ENCODE peak calls at places on chromosomes 13 and 19, in ten cellular contexts. U is lower lobe of right lung, V is adrenal gland, X is gastrocnemius medialis, G is endodermal cell, A is tibial nerve, T is upper lobe of left lung, S is HCT116, F is transverse colon, R is IMR-90. B is an unnamed sample.
A peak's percentile ranks its signal among the peaks of the same experiment; 100 is the strongest.

GRCh38 chr19:38697197-38697596 is 47.1 kb downstream of the CAPN12 start:
- DNase-seq in U (no peak), V (no peak), X (no peak), G (no peak), A (no peak), T (no peak), S (no peak), F (no peak), R (no peak), B (no peak)

GRCh38 chr19:35907377-35907745 is 734 bp downstream of the TYROBP start:
- DNase-seq in U (peak; percentile 46), V (no peak), X (no peak), G (no peak), A (no peak), T (no peak), S (no peak), F (no peak), R (no peak), B (no peak)

GRCh38 chr13:110116072-110116487 is 190.9 kb downstream of the COL4A1 start:
- DNase-seq in U (peak; percentile 79), V (peak; percentile 45), X (no peak), G (peak; percentile 91), A (no peak), T (peak; percentile 75), S (peak; percentile 51), F (peak; percentile 63), R (peak; percentile 60), B (no peak)

GRCh38 chr19:21491161-21491560 is 14.2 kb upstream of the ZNF429 start:
- DNase-seq in U (no peak), V (no peak), X (no peak), G (no peak), A (no peak), T (peak; percentile 28), S (no peak), F (no peak), R (peak; percentile 3), B (no peak)

GRCh38 chr13:81017525-81018152 is 676.7 kb upstream of the SPRY2 start:
- DNase-seq in U (no peak), V (no peak), X (no peak), G (no peak), A (no peak), T (no peak), S (peak; percentile 16), F (no peak), R (peak; percentile 25), B (no peak)

GRCh38 chr13:26037302-26037701 is 14.5 kb downstream of the SHISA2 start:
- DNase-seq in U (no peak), V (no peak), X (no peak), G (peak; percentile 94), A (no peak), T (no peak), S (peak; percentile 23), F (no peak), R (no peak), B (no peak)

GRCh38 chr13:27559714-27560113 is 60.6 kb downstream of the LNX2 start:
- DNase-seq in U (no peak), V (no peak), X (no peak), G (no peak), A (no peak), T (no peak), S (no peak), F (no peak), R (no peak), B (no peak)

GRCh38 chr13:108086678-108087077 is 128.7 kb downstream of the LIG4 start:
- DNase-seq in U (no peak), V (no peak), X (no peak), G (peak; percentile 75), A (no peak), T (peak; percentile 51), S (no peak), F (no peak), R (peak; percentile 46), B (no peak)

GRCh38 chr13:108220042-108220441 is 1.9 kb downstream of the ABHD13 start:
- DNase-seq in U (peak; percentile 46), V (no peak), X (no peak), G (peak; percentile 52), A (no peak), T (peak; percentile 68), S (peak; percentile 57), F (peak; percentile 58), R (no peak), B (no peak)

GRCh38 chr19:33789344-33789743 is 7.3 kb upstream of the KCTD15 start:
- DNase-seq in U (no peak), V (no peak), X (no peak), G (no peak), A (no peak), T (no peak), S (no peak), F (no peak), R (no peak), B (no peak)

GRCh38 chr13:30022796-30023195 is 172.4 kb upstream of the UBL3 start:
- DNase-seq in U (no peak), V (no peak), X (no peak), G (no peak), A (no peak), T (no peak), S (no peak), F (no peak), R (no peak), B (no peak)

GRCh38 chr13:73224708-73225107 is 165.9 kb downstream of the KLF5 start:
- DNase-seq in U (no peak), V (no peak), X (no peak), G (no peak), A (no peak), T (no peak), S (no peak), F (no peak), R (peak; percentile 30), B (no peak)

GRCh38 chr19:37990362-37990761 is 83.4 kb downstream of the SIPA1L3 start:
- DNase-seq in U (no peak), V (no peak), X (no peak), G (peak; percentile 68), A (no peak), T (peak; percentile 85), S (no peak), F (no peak), R (no peak), B (no peak)

GRCh38 chr19:49014123-49014869 is 2.6 kb downstream of the LHB start:
- DNase-seq in U (no peak), V (peak; percentile 67), X (no peak), G (no peak), A (no peak), T (no peak), S (no peak), F (no peak), R (peak; percentile 40), B (no peak)

GRCh38 chr13:81697826-81698225 is 1356.9 kb upstream of the SPRY2 start:
- DNase-seq in U (no peak), V (no peak), X (no peak), G (no peak), A (no peak), T (no peak), S (no peak), F (no peak), R (no peak), B (no peak)

GRCh38 chr13:111217661-111218060 is 102.6 kb downstream of the ARHGEF7 start:
- DNase-seq in U (peak; percentile 75), V (peak; percentile 77), X (no peak), G (peak; percentile 30), A (no peak), T (peak; percentile 48), S (no peak), F (no peak), R (no peak), B (no peak)
- H3K4me1 ChIP-seq in U (peaks cover 56% of the 10 kb centered on the region), V (peaks cover 23% of the 10 kb centered on the region), X (peaks cover 69% of the 10 kb centered on the region), G (no peaks in the 10 kb centered on the region), A (peaks cover 86% of the 10 kb centered on the region), T (peaks cover 23% of the 10 kb centered on the region), S (no peaks in the 10 kb centered on the region), F (peaks cover 7% of the 10 kb centered on the region), R (peaks cover 10% of the 10 kb centered on the region), B (peaks cover 33% of the 10 kb centered on the region)

GRCh38 chr13:49821216-49821820 is 28.8 kb upstream of the KPNA3 start:
- DNase-seq in U (no peak), V (peak; percentile 41), X (no peak), G (no peak), A (no peak), T (no peak), S (no peak), F (no peak), R (no peak), B (no peak)
- TF ChIP-seq CTCF in U (no peak), V (no peak), X (no peak), G (no peak), A (no peak), T (no peak), S (peak; percentile 32), F (no peak), R (no peak), B (no peak)

GRCh38 chr19:15669440-15669839 is 3.4 kb upstream of the CYP4F12 start:
- DNase-seq in U (no peak), V (no peak), X (no peak), G (no peak), A (no peak), T (no peak), S (no peak), F (no peak), R (no peak), B (no peak)

GRCh38 chr19:15663245-15663644 is 9.6 kb upstream of the CYP4F12 start:
- DNase-seq in U (no peak), V (no peak), X (no peak), G (no peak), A (no peak), T (no peak), S (no peak), F (no peak), R (no peak), B (no peak)

GRCh38 chr19:15671237-15671636 is 1.6 kb upstream of the CYP4F12 start:
- DNase-seq in U (no peak), V (no peak), X (no peak), G (no peak), A (no peak), T (no peak), S (no peak), F (no peak), R (no peak), B (no peak)

GRCh38 chr19:15666186-15666585 is 6.7 kb upstream of the CYP4F12 start:
- DNase-seq in U (no peak), V (no peak), X (no peak), G (no peak), A (no peak), T (no peak), S (no peak), F (no peak), R (no peak), B (no peak)

DNA sequence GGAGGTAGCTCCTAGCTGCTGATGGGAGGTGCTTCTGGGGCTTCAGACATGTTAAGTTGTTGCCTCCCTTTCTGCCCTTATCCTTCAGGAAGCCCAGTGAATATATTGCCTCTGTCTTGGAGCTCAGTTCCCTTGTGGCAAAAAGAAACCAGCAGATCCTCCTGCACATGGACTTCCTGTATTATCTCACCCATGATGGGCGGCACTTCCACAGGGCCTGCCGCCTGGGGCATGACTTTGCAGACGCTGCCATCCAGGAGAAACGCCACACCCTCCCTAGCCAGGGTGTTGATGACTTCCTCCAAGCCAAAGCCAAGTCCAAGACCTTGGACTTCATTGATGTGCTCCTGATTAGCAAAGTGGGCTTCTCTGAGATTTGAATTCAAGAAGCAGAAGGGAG is 6.0 kb upstream of the CYP4F12 start:
- DNase-seq in U (no peak), V (no peak), X (peak; percentile 5), G (no peak), A (no peak), T (peak; percentile 25), S (no peak), F (peak; percentile 67), R (no peak), B (no peak)
- H3K4me3 ChIP-seq in U (no peak overlapping the region), V (no peak overlapping the region), X (no peak overlapping the region), G (no peak overlapping the region), A (no peak overlapping the region), T (no peak overlapping the region), S (no peak overlapping the region), F (no peak overlapping the region), R (no peak overlapping the region), B (no peak overlapping the region)

GRCh38 chr19:52191374-52191773 is 1.5 kb downstream of the PPP2R1A start:
- DNase-seq in U (no peak), V (no peak), X (no peak), G (no peak), A (no peak), T (no peak), S (no peak), F (peak; percentile 66), R (no peak), B (no peak)
- H3K4me1 ChIP-seq in U (peaks cover 36% of the 10 kb centered on the region), V (peaks cover 63% of the 10 kb centered on the region), X (peaks cover 67% of the 10 kb centered on the region), G (no peaks in the 10 kb centered on the region), A (peaks cover 66% of the 10 kb centered on the region), T (peaks cover 54% of the 10 kb centered on the region), S (peaks cover 7% of the 10 kb centered on the region), F (peaks cover 33% of the 10 kb centered on the region), R (peaks cover 16% of the 10 kb centered on the region), B (peaks cover 20% of the 10 kb centered on the region)

B was measured in thoracic aorta.